ENCODE peak calls at places on chromosomes 3 and 15, in four cellular contexts. One of them, this sample, is unnamed. For H3K4me1, the result is how much of the 10 kb centered on the place peaks cover.

GRCh38 chr3:30657914-30658313 is 51.5 kb downstream of the TGFBR2 start:
- DNase-seq in K562: no peak
- DNase-seq in HCT116: no peak
- DNase-seq in HepG2: no peak
- DNase-seq in this sample: no peak

GRCh38 chr15:90367578-90367977 is 15.5 kb downstream of the ZNF774 start:
- DNase-seq in K562: no peak
- DNase-seq in HCT116: no peak
- DNase-seq in HepG2: no peak
- DNase-seq in this sample: no peak

GRCh38 chr3:150826466-150827282 is 63.7 kb upstream of the SIAH2 start:
- DNase-seq in K562: no peak
- DNase-seq in HCT116: no peak
- DNase-seq in HepG2: no peak
- DNase-seq in this sample: no peak

GRCh38 chr3:119663885-119664284 is 3.5 kb upstream of the POPDC2 start:
- DNase-seq in K562: no peak
- DNase-seq in HCT116: no peak
- DNase-seq in HepG2: no peak
- DNase-seq in this sample: no peak

GRCh38 chr3:170359178-170359704 is 1.7 kb downstream of the SKIL start:
- DNase-seq in K562: no peak
- DNase-seq in HCT116: no peak
- DNase-seq in HepG2: no peak
- DNase-seq in this sample: no peak

GRCh38 chr3:101851072-101851471 is 1.8 kb downstream of the NFKBIZ start:
- DNase-seq in K562: no peak
- DNase-seq in HCT116: no peak
- DNase-seq in HepG2: no peak
- DNase-seq in this sample: no peak

GRCh38 chr15:66505818-66506217 is 692 bp downstream of the ZWILCH start:
- DNase-seq in K562: no peak
- DNase-seq in HCT116: no peak
- DNase-seq in HepG2: no peak
- DNase-seq in this sample: no peak

GRCh38 chr3:128473180-128473519 is 6.5 kb upstream of the DNAJB8 start:
- DNase-seq in K562: no peak
- DNase-seq in HCT116: no peak
- DNase-seq in HepG2: no peak
- DNase-seq in this sample: no peak

GRCh38 chr3:126081618-126082333 is 2.1 kb downstream of the SLC41A3 start:
- DNase-seq in K562: peak
- DNase-seq in HCT116: peak
- DNase-seq in HepG2: peak
- DNase-seq in this sample: peak

GRCh38 chr15:38564557-38565286 is at the start of gene RASGRP1:
- DNase-seq in K562: peak
- DNase-seq in HCT116: no peak
- DNase-seq in HepG2: peak
- DNase-seq in this sample: no peak

GRCh38 chr15:39680868-39681267 is 100.0 kb downstream of the THBS1 start:
- DNase-seq in K562: no peak
- DNase-seq in HCT116: no peak
- DNase-seq in HepG2: no peak
- DNase-seq in this sample: no peak

GRCh38 chr3:79167651-79168416 is 600.0 kb downstream of the ROBO1 start:
- DNase-seq in K562: no peak
- DNase-seq in HCT116: no peak
- DNase-seq in HepG2: no peak
- DNase-seq in this sample: no peak

GRCh38 chr15:96183927-96184266 is 146.6 kb upstream of the NR2F2 start:
- DNase-seq in K562: no peak
- DNase-seq in HCT116: no peak
- DNase-seq in HepG2: peak
- DNase-seq in this sample: no peak

GRCh38 chr15:57866149-57866736 is 159.7 kb downstream of the POLR2M start:
- DNase-seq in K562: peak
- DNase-seq in HCT116: peak
- DNase-seq in HepG2: peak
- DNase-seq in this sample: no peak

GRCh38 chr3:126937533-126938432 is 45.1 kb upstream of the PLXNA1 start:
- DNase-seq in K562: peak
- DNase-seq in HCT116: no peak
- DNase-seq in HepG2: no peak
- DNase-seq in this sample: no peak

GRCh38 chr15:29756358-29757267 is 65.7 kb downstream of the TJP1 start:
- DNase-seq in K562: no peak
- DNase-seq in HCT116: no peak
- DNase-seq in HepG2: no peak
- DNase-seq in this sample: no peak

GRCh38 chr3:190505381-190506003 is 8.4 kb upstream of the IL1RAP start:
- DNase-seq in K562: no peak
- DNase-seq in HCT116: no peak
- DNase-seq in HepG2: peak
- DNase-seq in this sample: no peak

GRCh38 chr3:138675393-138675792 is 66.8 kb downstream of the FAIM start:
- DNase-seq in K562: no peak
- DNase-seq in HCT116: no peak
- DNase-seq in HepG2: no peak
- DNase-seq in this sample: no peak

GRCh38 chr3:94875149-94875548 is 812.3 kb downstream of the NSUN3 start:
- DNase-seq in K562: no peak
- DNase-seq in HCT116: no peak
- DNase-seq in HepG2: no peak
- DNase-seq in this sample: no peak

GRCh38 chr3:50450135-50450911 is 53.1 kb downstream of the CACNA2D2 start:
- DNase-seq in K562: no peak
- DNase-seq in HCT116: no peak
- DNase-seq in HepG2: peak
- DNase-seq in this sample: no peak

GRCh38 chr15:100901702-100902435 is 17.3 kb upstream of the LRRK1 start:
- DNase-seq in K562: no peak
- DNase-seq in HCT116: no peak
- DNase-seq in HepG2: no peak
- DNase-seq in this sample: no peak

GRCh38 chr3:33231755-33232465 is 13.3 kb upstream of the SUSD5 start:
- DNase-seq in K562: no peak
- DNase-seq in HCT116: no peak
- DNase-seq in HepG2: no peak
- DNase-seq in this sample: no peak

GRCh38 chr15:40793216-40793989 is 13.5 kb upstream of the ZFYVE19 start:
- DNase-seq in K562: no peak
- DNase-seq in HCT116: peak
- DNase-seq in HepG2: peak
- DNase-seq in this sample: peak

GRCh38 chr3:172913911-172914730 is 163.6 kb downstream of the ECT2 start:
- DNase-seq in K562: no peak
- DNase-seq in HCT116: no peak
- DNase-seq in HepG2: no peak
- DNase-seq in this sample: no peak

GRCh38 chr15:63990449-63990848 is 55.8 kb downstream of the DAPK2 start:
- DNase-seq in K562: no peak
- DNase-seq in HCT116: no peak
- DNase-seq in HepG2: no peak
- DNase-seq in this sample: no peak

GRCh38 chr3:122497425-122497824 is 17.3 kb downstream of the KPNA1 start:
- DNase-seq in K562: no peak
- DNase-seq in HCT116: peak
- DNase-seq in HepG2: no peak
- DNase-seq in this sample: peak

GRCh38 chr3:63193647-63194046 is 84.5 kb upstream of the SYNPR start:
- DNase-seq in K562: peak
- DNase-seq in HCT116: peak
- DNase-seq in HepG2: peak
- DNase-seq in this sample: no peak

GRCh38 chr3:117751691-117752090 is 1042.1 kb downstream of the TUSC7 start:
- DNase-seq in K562: no peak
- DNase-seq in HCT116: no peak
- DNase-seq in HepG2: no peak
- DNase-seq in this sample: no peak

GRCh38 chr15:56042982-56043980 is 49.9 kb upstream of the NEDD4 start:
- DNase-seq in K562: no peak
- DNase-seq in HCT116: no peak
- DNase-seq in HepG2: peak
- DNase-seq in this sample: no peak

GRCh38 chr15:51561271-51561670 is 61.3 kb downstream of the DMXL2 start:
- DNase-seq in K562: no peak
- DNase-seq in HCT116: no peak
- DNase-seq in HepG2: no peak
- DNase-seq in this sample: no peak

GRCh38 chr3:32000877-32001276 is 19.3 kb downstream of the ZNF860 start:
- DNase-seq in K562: no peak
- DNase-seq in HCT116: no peak
- DNase-seq in HepG2: no peak
- DNase-seq in this sample: no peak

GRCh38 chr15:64842986-64843561 is 1.4 kb downstream of the PLEKHO2 start:
- DNase-seq in K562: peak
- DNase-seq in HCT116: no peak
- DNase-seq in HepG2: no peak
- DNase-seq in this sample: no peak

GRCh38 chr3:40843851-40844548 is 319.2 kb downstream of the ZNF621 start:
- DNase-seq in K562: no peak
- DNase-seq in HCT116: no peak
- DNase-seq in HepG2: peak
- DNase-seq in this sample: no peak

GRCh38 chr3:185880600-185880999 is 55.8 kb upstream of the IGF2BP2 start:
- DNase-seq in K562: no peak
- DNase-seq in HCT116: no peak
- DNase-seq in HepG2: no peak
- DNase-seq in this sample: no peak

GRCh38 chr3:120743081-120743365 is 479 bp downstream of the GTF2E1 start:
- DNase-seq in K562: no peak
- DNase-seq in HCT116: no peak
- DNase-seq in HepG2: no peak
- DNase-seq in this sample: no peak
- TF ChIP-seq TCF7L2 in K562: no peak
- TF ChIP-seq TCF7L2 in HCT116: no peak
- TF ChIP-seq TCF7L2 in HepG2: no peak
- TF ChIP-seq TCF7L2 in this sample: no peak

GRCh38 chr3:46695962-46696922 is 2.8 kb upstream of the ALS2CL start:
- DNase-seq in K562: no peak
- DNase-seq in HCT116: no peak
- DNase-seq in HepG2: no peak
- DNase-seq in this sample: no peak
- H3K4me1 ChIP-seq in K562: under half
- H3K4me1 ChIP-seq in HCT116: under half
- H3K4me1 ChIP-seq in HepG2: under half
- H3K4me1 ChIP-seq in this sample: under half

GRCh38 chr3:109254760-109255159 is 61.6 kb downstream of the DPPA2 start:
- DNase-seq in K562: no peak
- DNase-seq in HCT116: no peak
- DNase-seq in HepG2: no peak
- DNase-seq in this sample: no peak
- TF ChIP-seq REST in K562: no peak
- TF ChIP-seq REST in HCT116: no peak
- TF ChIP-seq REST in HepG2: no peak
- TF ChIP-seq REST in this sample: no peak

DNA sequence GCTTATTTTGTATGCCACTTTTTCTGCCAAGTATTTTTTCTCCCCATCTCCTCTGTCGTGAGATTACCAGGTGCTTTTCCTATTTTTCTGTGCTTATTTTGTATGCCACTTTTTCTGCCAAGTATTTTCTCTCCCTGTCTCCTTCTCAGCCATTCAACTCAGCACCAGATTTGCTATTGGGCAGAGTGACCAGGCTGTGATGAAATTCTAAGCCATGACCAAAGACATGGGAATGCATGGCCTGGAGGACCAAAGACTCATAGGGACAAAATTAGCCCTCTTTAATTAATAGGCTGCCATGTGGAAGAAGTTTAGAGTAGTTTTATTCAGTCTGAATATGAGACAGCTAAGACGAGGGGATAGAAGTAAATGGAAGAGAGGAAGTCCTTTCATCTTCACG is 257.4 kb downstream of the SQOR start:
- DNase-seq in K562: no peak
- DNase-seq in HCT116: no peak
- DNase-seq in HepG2: no peak
- DNase-seq in this sample: no peak
- TF ChIP-seq TCF7L2 in K562: no peak
- TF ChIP-seq TCF7L2 in HCT116: no peak
- TF ChIP-seq TCF7L2 in HepG2: no peak
- TF ChIP-seq TCF7L2 in this sample: no peak

GRCh38 chr3:42050126-42050525 is 41.0 kb upstream of the TRAK1 start:
- DNase-seq in K562: no peak
- DNase-seq in HCT116: no peak
- DNase-seq in HepG2: no peak
- DNase-seq in this sample: no peak
- H3K4me1 ChIP-seq in K562: under half
- H3K4me1 ChIP-seq in HCT116: under half
- H3K4me1 ChIP-seq in HepG2: half or more
- H3K4me1 ChIP-seq in this sample: under half

DNA sequence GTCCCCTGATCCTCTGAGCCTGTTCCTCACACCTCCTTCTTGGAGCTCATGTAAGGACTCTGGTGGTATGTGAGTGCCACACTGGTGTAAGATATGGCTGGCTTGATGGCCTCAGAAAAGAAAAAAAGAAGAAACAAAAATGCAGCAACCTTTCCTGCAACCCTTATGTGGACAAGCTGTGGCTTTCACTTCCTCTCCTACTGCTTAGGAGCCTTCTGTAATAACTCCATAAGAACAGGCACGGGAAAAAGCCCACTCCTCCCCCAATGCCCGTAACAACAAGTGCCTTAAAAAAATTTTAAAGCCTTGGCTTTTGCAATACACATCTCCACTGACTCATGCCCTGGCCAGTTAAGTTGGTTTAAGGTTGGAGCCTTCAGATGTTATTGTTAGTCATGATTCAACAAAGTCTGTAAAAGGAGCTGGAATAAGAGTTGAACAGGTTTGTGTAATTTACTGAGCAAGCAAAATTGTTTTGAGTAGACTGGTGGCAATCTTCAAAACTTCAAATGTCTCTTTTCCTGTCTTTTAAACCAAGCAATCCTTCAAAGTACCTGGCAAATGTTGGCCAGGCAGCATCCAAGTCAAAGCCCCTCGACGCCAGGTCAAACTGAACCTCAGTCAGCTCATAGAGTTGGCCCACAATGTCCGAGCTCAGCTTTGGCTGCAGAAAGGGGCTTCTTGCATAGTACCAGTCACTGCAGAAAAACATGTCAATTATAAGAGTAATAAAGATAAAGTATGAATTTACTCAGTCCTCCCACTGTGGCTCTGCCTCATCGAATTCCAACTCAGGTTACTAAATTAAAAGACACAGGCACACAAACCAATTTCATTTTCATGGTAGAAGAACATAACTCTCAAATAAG is 22.9 kb downstream of the FYCO1 start:
- DNase-seq in K562: no peak
- DNase-seq in HCT116: no peak
- DNase-seq in HepG2: no peak
- DNase-seq in this sample: no peak
- TF ChIP-seq REST in K562: no peak
- TF ChIP-seq REST in HCT116: no peak
- TF ChIP-seq REST in HepG2: no peak
- TF ChIP-seq REST in this sample: no peak

This sample was measured in Panc1.